ENCODE peak calls at places on chromosomes 13 and 19, in four cellular contexts. E is CD8-positive, alpha-beta T cell; Z is WERI-Rb-1; G is COLO829. O is an unnamed sample.

GRCh38 chr19:14835011-14835410 is at the start of the genes OR7A5 and OR7C1:
- DNase-seq in Z (no peak), G (peak), E (no peak), O (no peak)

GRCh38 chr13:80224468-80224867 is 116.5 kb downstream of the SPRY2 start:
- DNase-seq in E (no peak), Z (no peak), G (peak), O (no peak)

GRCh38 chr13:49329831-49330545 is 82.3 kb downstream of the CDADC1 start:
- DNase-seq in G (no peak), Z (no peak), E (no peak), O (no peak)

GRCh38 chr13:108044929-108045328 is 170.4 kb downstream of the LIG4 start:
- DNase-seq in G (no peak), Z (no peak), E (no peak), O (no peak)

GRCh38 chr13:98239156-98240076 is 62.3 kb upstream of the RNF113B start:
- DNase-seq in E (no peak), Z (no peak), G (no peak), O (no peak)

GRCh38 chr19:39407644-39408391 is 1.2 kb downstream of the ZFP36 start:
- DNase-seq in E (peak), G (no peak), Z (no peak), O (peak)

GRCh38 chr13:40812724-40813445 is 23.5 kb downstream of the SLC25A15 start:
- DNase-seq in Z (no peak), G (no peak), E (no peak), O (no peak)

GRCh38 chr13:113929628-113930615 is 44.0 kb downstream of the C13orf46 start:
- DNase-seq in G (no peak), Z (peak), E (no peak), O (no peak)

GRCh38 chr13:104943331-104943730 is 1592.1 kb downstream of the EFNB2 start:
- DNase-seq in E (no peak), Z (no peak), G (no peak), O (no peak)

GRCh38 chr19:42246869-42247630 is 4.6 kb upstream of the GSK3A start:
- DNase-seq in E (no peak), Z (no peak), G (no peak), O (no peak)

GRCh38 chr19:5147971-5148793 is 179.3 kb downstream of the KDM4B start:
- DNase-seq in Z (no peak), E (peak), G (no peak), O (no peak)

GRCh38 chr13:110525328-110526319 is 35.9 kb downstream of the RAB20 start:
- DNase-seq in G (no peak), Z (no peak), E (no peak), O (no peak)

GRCh38 chr19:3954107-3954506 is 16.8 kb downstream of the DAPK3 start:
- DNase-seq in E (no peak), Z (no peak), G (no peak), O (no peak)

GRCh38 chr19:41019346-41019745 is 28.3 kb downstream of the CYP2B6 start:
- DNase-seq in G (no peak), Z (no peak), E (no peak), O (no peak)

GRCh38 chr13:35478384-35479222 is 2.1 kb upstream of the MAB21L1 start:
- DNase-seq in G (no peak), Z (peak), E (no peak), O (no peak)

GRCh38 chr13:64029343-64030093 is 2613.9 kb upstream of the PCDH20 start:
- DNase-seq in G (no peak), E (no peak), Z (no peak), O (no peak)

GRCh38 chr13:32947886-32948285 is 68.3 kb upstream of the KL start:
- DNase-seq in Z (no peak), E (no peak), G (no peak), O (no peak)

GRCh38 chr13:41579168-41579567 is 121.8 kb downstream of the RGCC start:
- DNase-seq in G (no peak), E (no peak), Z (no peak), O (no peak)

GRCh38 chr19:16447015-16447384 is 24.8 kb downstream of the EPS15L1 start:
- DNase-seq in E (peak), Z (peak), G (peak), O (peak)

GRCh38 chr19:40689339-40690049 is 957 bp downstream of the NUMBL start:
- DNase-seq in Z (peak), E (peak), G (no peak), O (no peak)

GRCh38 chr13:75785130-75785529 is 149.0 kb downstream of the LMO7 start:
- DNase-seq in Z (no peak), E (no peak), G (no peak), O (no peak)

GRCh38 chr13:32229443-32229842 is 85.7 kb downstream of the ZAR1L start:
- DNase-seq in Z (no peak), E (no peak), G (no peak), O (no peak)

GRCh38 chr13:111472559-111473460 is 152.4 kb downstream of the TEX29 start:
- DNase-seq in G (no peak), Z (no peak), E (no peak), O (no peak)

GRCh38 chr13:46778095-46778494 is 18.9 kb downstream of the ESD start:
- DNase-seq in E (no peak), Z (no peak), G (no peak), O (no peak)

GRCh38 chr13:106274551-106275208 is 260.8 kb downstream of the EFNB2 start:
- DNase-seq in G (no peak), E (no peak), Z (no peak), O (no peak)

GRCh38 chr19:58229255-58229639 is 533 bp downstream of the ZNF544 start:
- DNase-seq in E (no peak), Z (peak), G (no peak), O (no peak)

GRCh38 chr19:28213476-28214082 is 999.4 kb downstream of the UQCRFS1 start:
- DNase-seq in G (peak), E (no peak), Z (peak), O (no peak)

GRCh38 chr19:50646074-50646807 is 3.0 kb upstream of the C19orf81 start:
- DNase-seq in G (peak), Z (no peak), E (no peak), O (no peak)

GRCh38 chr13:110227864-110228643 is 78.9 kb downstream of the COL4A1 start:
- DNase-seq in G (no peak), E (no peak), Z (no peak), O (no peak)

GRCh38 chr19:5249526-5249925 is 91.1 kb downstream of the PTPRS start:
- DNase-seq in G (no peak), E (no peak), Z (no peak), O (no peak)

GRCh38 chr13:23848019-23848418 is 41.2 kb downstream of the MIPEP start:
- DNase-seq in E (no peak), Z (no peak), G (no peak), O (no peak)

GRCh38 chr19:10823690-10824089 is 12.3 kb downstream of the TMED1 start:
- DNase-seq in Z (no peak), E (no peak), G (no peak), O (no peak)

O was measured in T-cell.